ENCODE peak calls at places on chromosomes 6 and 20, in six cellular contexts. I, A, X, P, T and F are unnamed samples. For H3K9me3, the result is how much of the 10 kb centered on the place peaks cover.

GRCh38 chr6:169404828-169405227 is 151.2 kb upstream of the THBS2 start:
- DNase-seq in I (no peak), A (no peak), X (no peak), P (no peak), T (no peak), F (no peak)

GRCh38 chr6:114541794-114542193 is 199.0 kb upstream of the HS3ST5 start:
- DNase-seq in I (no peak), A (no peak), X (no peak), P (peak), T (no peak), F (no peak)

GRCh38 chr20:62678553-62678952 is 30.1 kb upstream of the NTSR1 start:
- DNase-seq in I (no peak), A (no peak), X (no peak), P (no peak), T (no peak), F (no peak)

GRCh38 chr20:1499528-1500420 is 8.6 kb upstream of the SIRPB2 start:
- DNase-seq in I (peak), A (no peak), X (no peak), P (no peak), T (no peak), F (no peak)

GRCh38 chr20:8388146-8388545 is 256.1 kb downstream of the PLCB1 start:
- DNase-seq in I (no peak), A (no peak), X (no peak), P (no peak), T (no peak), F (no peak)

GRCh38 chr6:72616406-72617015 is 5.4 kb upstream of the KCNQ5 start:
- DNase-seq in I (peak), A (no peak), X (no peak), P (no peak), T (no peak), F (no peak)

GRCh38 chr20:39660251-39660650 is 698.1 kb downstream of the DHX35 start:
- DNase-seq in I (no peak), A (no peak), X (no peak), P (no peak), T (no peak), F (no peak)

GRCh38 chr20:34984756-34985261 is 29.1 kb downstream of the MYH7B start:
- DNase-seq in I (no peak), A (no peak), X (no peak), P (peak), T (no peak), F (no peak)

GRCh38 chr6:41887355-41887754 is 7.8 kb downstream of the USP49 start:
- DNase-seq in I (no peak), A (no peak), X (no peak), P (no peak), T (no peak), F (no peak)

GRCh38 chr6:5522147-5522546 is 260.8 kb downstream of the FARS2 start:
- DNase-seq in I (no peak), A (no peak), X (no peak), P (no peak), T (no peak), F (no peak)

GRCh38 chr20:6081236-6081635 is 27.4 kb upstream of the LRRN4 start:
- DNase-seq in I (no peak), A (no peak), X (no peak), P (no peak), T (peak), F (no peak)

GRCh38 chr6:37531026-37531425 is 31.3 kb upstream of the CCDC167 start:
- DNase-seq in I (no peak), A (no peak), X (no peak), P (no peak), T (no peak), F (no peak)

GRCh38 chr20:50198716-50199115 is 8.1 kb downstream of the CEBPB start:
- DNase-seq in I (no peak), A (no peak), X (no peak), P (no peak), T (no peak), F (no peak)

GRCh38 chr6:163712569-163712966 is 298.1 kb downstream of the QKI start:
- DNase-seq in I (no peak), A (no peak), X (no peak), P (no peak), T (no peak), F (no peak)

GRCh38 chr6:150589828-150590227 is 9.9 kb upstream of the PLEKHG1 start:
- DNase-seq in I (no peak), A (no peak), X (no peak), P (no peak), T (no peak), F (no peak)

GRCh38 chr6:54715990-54716389 is 130.6 kb upstream of the FAM83B start:
- DNase-seq in I (no peak), A (no peak), X (no peak), P (no peak), T (no peak), F (no peak)

GRCh38 chr6:47004458-47004857 is 37.7 kb downstream of the ADGRF1 start:
- DNase-seq in I (no peak), A (no peak), X (no peak), P (no peak), T (no peak), F (no peak)

GRCh38 chr6:20661721-20662120 is 127.5 kb downstream of the CDKAL1 start:
- DNase-seq in I (no peak), A (no peak), X (no peak), P (no peak), T (no peak), F (no peak)

GRCh38 chr6:156778615-156779205 is 1.5 kb downstream of the ARID1B start:
- DNase-seq in I (peak), A (no peak), X (peak), P (peak), T (peak), F (peak)

GRCh38 chr6:169800116-169800667 is 48.8 kb downstream of the ERMARD start:
- DNase-seq in I (no peak), A (no peak), X (no peak), P (no peak), T (peak), F (no peak)

GRCh38 chr20:5033566-5033965 is 32.3 kb upstream of the SLC23A2 start:
- DNase-seq in I (no peak), A (no peak), X (no peak), P (no peak), T (no peak), F (no peak)

GRCh38 chr20:24751551-24751950 is 197.5 kb upstream of the CST7 start:
- DNase-seq in I (no peak), A (no peak), X (no peak), P (no peak), T (peak), F (no peak)

GRCh38 chr6:154882107-154882506 is 113.0 kb upstream of the TIAM2 start:
- DNase-seq in I (no peak), A (no peak), X (no peak), P (no peak), T (peak), F (no peak)

GRCh38 chr6:157728183-157728881 is 94.7 kb upstream of the SNX9 start:
- DNase-seq in I (peak), A (no peak), X (no peak), P (no peak), T (no peak), F (no peak)

GRCh38 chr6:163338671-163339405 is 75.7 kb upstream of the QKI start:
- DNase-seq in I (no peak), A (no peak), X (peak), P (no peak), T (no peak), F (no peak)

GRCh38 chr20:58711266-58712051 is 18.9 kb downstream of the NPEPL1 start:
- DNase-seq in I (peak), A (peak), X (peak), P (peak), T (no peak), F (no peak)

GRCh38 chr6:13304580-13305255 is 23.6 kb downstream of the TBC1D7 start:
- DNase-seq in I (no peak), A (peak), X (no peak), P (no peak), T (no peak), F (no peak)

GRCh38 chr6:143007626-143008025 is 53.1 kb upstream of the AIG1 start:
- DNase-seq in I (no peak), A (no peak), X (no peak), P (no peak), T (no peak), F (no peak)

GRCh38 chr6:156777866-156778614 is 862 bp downstream of the ARID1B start:
- DNase-seq in I (peak), A (no peak), X (peak), P (peak), T (peak), F (peak)

GRCh38 chr20:33273117-33273851 is 9.7 kb upstream of the BPIFB1 start:
- DNase-seq in I (no peak), A (no peak), X (no peak), P (no peak), T (no peak), F (no peak)

GRCh38 chr6:134376785-134377184 is 58.9 kb upstream of the SGK1 start:
- DNase-seq in I (no peak), A (no peak), X (no peak), P (no peak), T (no peak), F (no peak)

GRCh38 chr6:43949451-43950110 is 177.7 kb downstream of the MRPL14 start:
- DNase-seq in I (no peak), A (no peak), X (no peak), P (no peak), T (no peak), F (no peak)

GRCh38 chr6:159700970-159701369 is 7.9 kb upstream of the SOD2 start:
- DNase-seq in I (no peak), A (no peak), X (no peak), P (no peak), T (peak), F (no peak)

GRCh38 chr6:49570474-49571079 is 20.1 kb downstream of the C6orf141 start:
- DNase-seq in I (no peak), A (no peak), X (no peak), P (no peak), T (no peak), F (no peak)

GRCh38 chr6:121498481-121499276 is 63.2 kb downstream of the GJA1 start:
- DNase-seq in I (no peak), A (no peak), X (no peak), P (no peak), T (no peak), F (no peak)

GRCh38 chr6:125790403-125791150 is at the start of gene NCOA7:
- DNase-seq in I (peak), A (peak), X (peak), P (peak), T (peak), F (peak)

GRCh38 chr20:37382539-37383120 is 36.7 kb downstream of the SRC start:
- DNase-seq in I (no peak), A (no peak), X (no peak), P (peak), T (no peak), F (no peak)

GRCh38 chr6:30885999-30886896 is 1.9 kb downstream of the DDR1 start:
- DNase-seq in I (peak), A (peak), X (no peak), P (peak), T (peak), F (no peak)

GRCh38 chr6:111761783-111762312 is 111.4 kb downstream of the FYN start:
- DNase-seq in I (peak), A (no peak), X (no peak), P (no peak), T (no peak), F (no peak)

GRCh38 chr6:299050-299980 is 7.0 kb downstream of the DUSP22 start:
- DNase-seq in I (no peak), A (no peak), X (no peak), P (no peak), T (no peak), F (no peak)

GRCh38 chr6:298233-299049 is 6.2 kb downstream of the DUSP22 start:
- DNase-seq in I (no peak), A (no peak), X (peak), P (no peak), T (no peak), F (no peak)

GRCh38 chr6:296151-297122 is 4.2 kb downstream of the DUSP22 start:
- DNase-seq in I (no peak), A (peak), X (peak), P (no peak), T (peak), F (no peak)

GRCh38 chr6:300026-300425 is 7.7 kb downstream of the DUSP22 start:
- DNase-seq in I (no peak), A (no peak), X (no peak), P (no peak), T (no peak), F (no peak)

DNA sequence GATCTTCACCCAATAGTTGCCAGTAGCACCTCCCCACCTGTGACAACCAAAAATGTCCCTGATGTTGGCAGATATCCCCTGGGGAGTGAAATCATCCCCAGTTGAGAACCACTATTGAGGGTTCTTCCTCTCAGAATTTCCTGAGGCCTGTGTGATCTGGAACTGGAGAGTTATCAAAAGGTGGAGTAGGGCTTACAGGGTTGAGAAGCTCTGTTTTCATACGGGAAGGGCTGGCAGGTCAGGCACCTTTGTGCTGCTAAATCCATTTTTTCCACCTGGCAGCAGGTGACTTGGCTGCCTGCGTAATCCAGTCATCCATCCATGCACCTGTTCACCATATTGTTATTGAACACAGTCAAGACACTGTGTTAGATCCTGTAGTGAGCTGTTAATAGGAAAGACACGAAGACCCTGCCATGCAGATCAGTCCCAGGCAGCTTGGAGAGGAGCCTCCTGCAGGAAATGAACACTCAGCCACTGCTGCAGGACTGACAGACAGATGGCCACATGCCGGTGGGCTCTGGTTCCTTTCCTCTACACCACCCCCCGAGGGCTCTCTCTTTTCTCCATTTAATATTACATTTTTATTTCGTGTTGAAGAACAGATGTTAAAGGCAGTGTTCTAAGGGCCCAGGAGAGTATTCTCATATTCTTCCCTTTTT is 5.4 kb downstream of the DUSP22 start:
- DNase-seq in I (no peak), A (peak), X (no peak), P (no peak), T (no peak), F (no peak)
- H3K9me3 ChIP-seq in I (under half), A (under half), X (under half), P (under half), T (under half), F (under half)

GRCh38 chr6:74343804-74344203 is 647.8 kb downstream of the CD109 start:
- DNase-seq in I (peak), A (no peak), X (no peak), P (no peak), T (no peak), F (no peak)
- H3K9me3 ChIP-seq in I (under half), A (under half), X (under half), P (under half), T (under half), F (under half)

DNA sequence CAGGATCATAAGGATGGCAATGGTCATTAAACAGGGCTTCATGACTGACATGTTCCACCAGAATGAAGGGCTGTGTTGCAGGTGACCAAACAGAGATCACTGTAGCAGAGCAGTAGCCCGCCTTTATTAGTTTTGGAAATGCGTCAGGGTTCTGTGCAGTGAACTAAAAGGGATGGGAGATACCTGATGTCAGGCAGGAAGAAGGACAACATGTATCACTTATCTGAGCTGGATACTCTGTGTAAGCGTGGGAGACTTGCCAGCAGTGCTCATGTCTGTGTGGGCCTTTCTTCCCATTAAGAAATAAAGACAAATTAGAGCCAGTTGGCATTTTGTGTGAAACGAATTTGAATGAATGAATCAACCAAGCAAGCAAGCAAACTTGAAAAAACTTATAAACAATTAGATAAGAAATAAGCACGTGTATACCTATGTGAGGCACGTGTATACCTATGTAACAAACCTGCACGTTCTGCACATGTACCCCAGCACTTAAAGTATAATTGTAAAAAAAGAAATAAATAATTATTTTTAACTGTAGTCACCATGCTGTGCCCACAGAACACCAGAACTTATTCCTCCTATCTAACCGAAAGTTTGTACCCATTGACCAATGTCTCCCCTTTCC is at the start of gene DEFB116:
- DNase-seq in I (no peak), A (no peak), X (no peak), P (no peak), T (no peak), F (no peak)
- H3K9me3 ChIP-seq in I (under half), A (under half), X (under half), P (under half), T (under half), F (under half)

DNA sequence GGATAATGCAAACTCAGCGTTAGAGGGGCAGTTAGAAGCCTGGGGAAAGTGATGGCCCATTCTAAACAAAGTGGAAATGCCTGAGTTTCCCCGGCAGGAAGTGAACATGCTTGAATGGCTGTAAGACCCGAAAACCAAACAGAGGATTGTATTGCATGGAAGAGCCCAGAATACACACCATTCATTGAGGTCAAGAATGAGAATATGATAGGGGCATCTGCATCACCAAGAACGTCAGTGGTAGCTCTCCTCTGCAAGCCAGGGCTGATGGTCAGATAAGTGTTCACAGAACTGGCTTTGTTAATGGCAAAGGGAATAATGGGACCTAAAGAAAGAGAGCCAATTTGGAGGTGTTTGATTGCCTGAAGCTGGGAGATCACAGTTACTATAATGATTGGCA is 663.4 kb downstream of the KHDRBS2 start:
- DNase-seq in I (no peak), A (no peak), X (no peak), P (no peak), T (no peak), F (no peak)
- H3K9me3 ChIP-seq in I (under half), A (under half), X (under half), P (under half), T (under half), F (under half)

GRCh38 chr6:90226257-90226656 is 70.4 kb downstream of the BACH2 start:
- DNase-seq in I (no peak), A (no peak), X (no peak), P (no peak), T (no peak), F (no peak)

GRCh38 chr6:90227693-90228092 is 69.0 kb downstream of the BACH2 start:
- DNase-seq in I (no peak), A (no peak), X (no peak), P (no peak), T (no peak), F (no peak)

GRCh38 chr6:90230547-90231240 is 65.9 kb downstream of the BACH2 start:
- DNase-seq in I (no peak), A (no peak), X (no peak), P (no peak), T (no peak), F (no peak)

GRCh38 chr6:90231308-90231707 is 65.3 kb downstream of the BACH2 start:
- DNase-seq in I (no peak), A (no peak), X (no peak), P (no peak), T (no peak), F (no peak)

GRCh38 chr6:90227165-90227564 is 69.5 kb downstream of the BACH2 start:
- DNase-seq in I (no peak), A (no peak), X (no peak), P (no peak), T (no peak), F (no peak)
- H3K9me3 ChIP-seq in I (under half), A (under half), X (under half), P (under half), T (under half), F (under half)

DNA sequence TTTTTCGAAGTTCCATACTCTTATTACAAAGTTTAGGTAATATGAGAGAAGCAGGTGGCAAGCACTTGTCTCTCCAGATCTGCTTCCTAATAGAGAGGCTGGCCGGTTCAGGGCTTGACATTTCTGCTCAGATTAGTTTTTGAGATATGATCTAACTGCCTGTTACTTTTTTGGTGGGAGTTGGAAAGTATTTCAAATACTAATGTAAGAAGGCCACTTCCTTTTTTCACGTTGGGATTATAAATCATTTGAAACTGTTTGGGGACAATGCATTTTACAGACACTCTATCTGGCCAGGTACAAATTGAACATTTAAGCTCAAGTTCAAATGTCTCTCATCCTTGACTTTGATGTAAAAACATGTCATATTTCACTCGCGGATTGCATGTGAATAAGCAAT is 222.1 kb upstream of the SULF2 start:
- DNase-seq in I (no peak), A (no peak), X (no peak), P (no peak), T (no peak), F (no peak)
- H3K9me3 ChIP-seq in I (under half), A (under half), X (under half), P (under half), T (under half), F (under half)

GRCh38 chr20:53595018-53595378 is 1.4 kb upstream of the ZNF217 start:
- DNase-seq in I (no peak), A (no peak), X (no peak), P (no peak), T (no peak), F (no peak)
- H3K9me3 ChIP-seq in I (under half), A (under half), X (under half), P (under half), T (under half), F (under half)

DNA sequence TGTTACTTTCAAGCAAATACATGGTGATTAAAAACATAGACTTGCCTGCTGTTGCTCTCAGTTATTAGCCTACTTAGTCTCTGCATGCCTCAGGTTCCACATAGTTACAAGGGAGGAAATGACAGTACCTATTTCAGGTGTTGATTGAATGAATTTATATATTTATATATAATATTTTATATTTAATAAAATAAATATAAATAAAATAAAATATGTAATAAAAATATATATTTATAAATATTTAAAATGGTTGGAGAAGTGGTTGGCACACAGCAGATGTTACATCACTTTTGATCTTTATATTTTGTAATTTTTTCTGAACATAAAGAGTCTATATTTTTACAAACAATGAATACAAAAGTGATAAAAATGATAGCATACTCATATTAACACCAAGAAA is 716.0 kb upstream of the EYS start:
- DNase-seq in I (no peak), A (no peak), X (no peak), P (no peak), T (no peak), F (no peak)
- H3K9me3 ChIP-seq in I (under half), A (under half), X (under half), P (under half), T (under half), F (under half)